ENCODE peak calls at places on chromosomes 7 and 10, in ten cellular contexts. S, I, Z, Q, W, A, F, E, U and D are unnamed samples.

GRCh38 chr10:64408386-64409178 is 887.4 kb downstream of the REEP3 start:
- DNase-seq in S (no peak), I (no peak), Z (no peak), Q (no peak), W (no peak), A (no peak), F (no peak), E (no peak), U (no peak), D (no peak)

GRCh38 chr10:95308389-95309302 is 17.8 kb upstream of the PDLIM1 start:
- DNase-seq in S (no peak), I (no peak), Z (no peak), Q (no peak), W (no peak), A (peak), F (peak), E (peak), U (no peak), D (no peak)

GRCh38 chr7:141550694-141551079 is 523 bp upstream of the AGK start:
- DNase-seq in S (peak), I (no peak), Z (no peak), Q (no peak), W (peak), A (peak), F (no peak), E (no peak), U (no peak), D (no peak)

GRCh38 chr7:149562602-149563001 is 65.0 kb upstream of the ZNF746 start:
- DNase-seq in S (no peak), I (no peak), Z (no peak), Q (no peak), W (no peak), A (peak), F (no peak), E (no peak), U (no peak), D (no peak)

GRCh38 chr10:72692897-72693598 is 1.1 kb downstream of the MCU start:
- DNase-seq in S (no peak), I (peak), Z (no peak), Q (no peak), W (no peak), A (no peak), F (no peak), E (no peak), U (no peak), D (no peak)

GRCh38 chr7:95527033-95527775 is 41.5 kb downstream of the ASB4 start:
- DNase-seq in S (peak), I (no peak), Z (peak), Q (peak), W (no peak), A (peak), F (peak), E (no peak), U (no peak), D (no peak)

GRCh38 chr10:69567920-69568319 is 5.3 kb downstream of the NEUROG3 start:
- DNase-seq in S (no peak), I (peak), Z (no peak), Q (no peak), W (peak), A (peak), F (peak), E (peak), U (no peak), D (no peak)

GRCh38 chr10:12534824-12535223 is 185.5 kb downstream of the CAMK1D start:
- DNase-seq in S (no peak), I (no peak), Z (no peak), Q (no peak), W (peak), A (no peak), F (no peak), E (peak), U (no peak), D (no peak)

GRCh38 chr7:106883627-106884026 is 18.5 kb downstream of the PIK3CG start:
- DNase-seq in S (no peak), I (no peak), Z (no peak), Q (no peak), W (no peak), A (no peak), F (no peak), E (no peak), U (no peak), D (no peak)